ENCODE peak calls at places on chromosomes 5 and 9, in nine cellular contexts. I is hepatocyte, C is fibroblast of lung, X is mammary epithelial cell, E is body of pancreas, G is pancreas, R is tibial nerve, P is cardiac muscle cell, J is ascending aorta. L is an unnamed sample. For H3K4me1, the result is how much of the 10 kb centered on the place peaks cover.

GRCh38 chr5:149358294-149358651 is 427 bp downstream of the PCYOX1L start:
- DNase-seq in I (peak), C (no peak), X (no peak), E (peak), G (peak), R (peak), P (peak), J (no peak), L (no peak)

GRCh38 chr5:153831976-153832375 is 206.7 kb downstream of the FAM114A2 start:
- DNase-seq in I (peak), C (peak), X (no peak), E (no peak), G (no peak), R (no peak), P (peak), J (no peak), L (no peak)

GRCh38 chr5:151084363-151084762 is 3.5 kb upstream of the TNIP1 start:
- DNase-seq in I (no peak), C (no peak), X (no peak), E (no peak), G (no peak), R (no peak), P (peak), J (no peak), L (no peak)

GRCh38 chr5:23446436-23446835 is 61.0 kb upstream of the PRDM9 start:
- DNase-seq in I (peak), C (peak), X (no peak), E (no peak), G (no peak), R (no peak), P (peak), J (no peak), L (no peak)

GRCh38 chr5:143600396-143601075 is 197.1 kb upstream of the NR3C1 start:
- DNase-seq in I (peak), C (peak), X (no peak), E (no peak), G (no peak), R (no peak), P (peak), J (no peak), L (no peak)

GRCh38 chr5:142716963-142717362 is 31.1 kb upstream of the FGF1 start:
- DNase-seq in I (peak), C (peak), X (peak), E (peak), G (peak), R (no peak), P (peak), J (peak), L (peak)

GRCh38 chr9:124291801-124292396 is 34.1 kb downstream of the NEK6 start:
- DNase-seq in I (no peak), C (no peak), X (no peak), E (no peak), G (no peak), R (no peak), P (no peak), J (peak), L (no peak)

GRCh38 chr5:59483971-59484472 is 409.5 kb downstream of the PDE4D start:
- DNase-seq in I (no peak), C (no peak), X (peak), E (no peak), G (no peak), R (no peak), P (no peak), J (no peak), L (no peak)

GRCh38 chr9:36306481-36307306 is 48.4 kb upstream of the GNE start:
- DNase-seq in I (no peak), C (peak), X (peak), E (no peak), G (no peak), R (no peak), P (peak), J (no peak), L (no peak)

GRCh38 chr9:108125541-108125940 is 636.0 kb upstream of the KLF4 start:
- DNase-seq in I (no peak), C (no peak), X (no peak), E (no peak), G (no peak), R (no peak), P (no peak), J (no peak), L (no peak)

GRCh38 chr5:111942661-111943401 is 185.8 kb upstream of the NREP start:
- DNase-seq in I (no peak), C (no peak), X (no peak), E (no peak), G (no peak), R (no peak), P (no peak), J (no peak), L (no peak)

GRCh38 chr5:136052692-136053335 is 24.0 kb downstream of the TGFBI start:
- DNase-seq in I (no peak), C (no peak), X (no peak), E (no peak), G (no peak), R (no peak), P (no peak), J (no peak), L (no peak)
- H3K4me1 ChIP-seq in I (under half), C (under half), X (under half), E (under half), G (under half), R (under half), P (under half), J (under half), L (under half)

DNA sequence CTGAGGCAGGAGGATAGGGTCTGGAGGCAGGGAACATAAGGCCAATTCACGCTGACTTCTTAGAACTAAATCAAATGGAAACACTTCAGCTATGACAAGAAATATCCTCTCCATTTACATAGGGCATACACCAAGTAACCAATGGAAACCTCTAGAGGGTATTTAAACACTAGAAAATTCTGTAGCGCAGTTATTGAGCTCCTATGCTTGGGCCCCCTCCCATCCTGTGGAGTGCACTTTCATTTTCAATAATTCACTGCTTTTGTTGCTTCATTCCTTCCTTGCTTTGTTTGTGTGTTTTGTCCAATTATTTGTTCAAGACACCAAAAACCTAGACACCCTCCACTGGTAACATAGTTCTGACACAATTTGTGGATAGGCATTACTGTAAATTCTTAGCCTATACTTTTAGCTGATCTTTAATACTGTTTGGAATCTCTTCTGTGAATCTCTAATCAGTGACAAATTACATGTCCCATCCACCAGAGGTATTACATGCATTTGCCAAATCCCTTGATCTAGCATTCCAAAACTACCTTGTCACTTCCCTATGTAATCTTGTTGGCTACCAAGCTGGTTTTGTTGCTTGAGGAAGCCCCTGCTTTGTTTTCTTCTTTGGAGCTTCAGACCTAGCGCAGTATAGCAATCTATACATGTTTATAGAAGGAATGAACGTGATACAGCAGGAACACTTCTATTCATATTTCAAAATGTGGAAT is 61.6 kb downstream of the ST8SIA4 start:
- DNase-seq in I (no peak), C (no peak), X (no peak), E (no peak), G (no peak), R (no peak), P (no peak), J (no peak), L (no peak)
- H3K27ac ChIP-seq in I (no peak), C (no peak), X (no peak), E (no peak), G (no peak), R (peak), P (no peak), J (no peak), L (peak)

DNA sequence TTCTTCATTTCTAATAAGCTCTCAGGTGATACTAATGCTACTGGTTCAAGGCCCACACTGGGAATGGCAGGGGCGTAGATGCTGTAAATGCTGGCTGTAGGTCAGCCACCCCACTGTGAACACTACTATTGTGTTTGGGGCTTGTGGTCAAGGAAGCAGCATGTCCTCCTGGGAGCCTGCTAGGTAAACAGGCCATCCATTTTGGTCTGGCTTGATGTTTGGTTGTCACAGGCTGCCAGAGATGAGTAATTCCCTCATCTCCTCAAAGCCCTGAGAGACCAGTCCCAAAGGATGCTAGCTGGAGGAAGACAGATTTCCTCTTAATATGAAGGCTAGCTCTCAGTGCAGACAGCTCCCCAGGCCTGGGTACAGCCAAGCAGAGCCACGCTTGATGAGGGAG is 72.6 kb upstream of the MAP1B start:
- DNase-seq in I (no peak), C (no peak), X (no peak), E (no peak), G (no peak), R (no peak), P (no peak), J (no peak), L (no peak)
- H3K4me1 ChIP-seq in I (under half), C (under half), X (under half), E (under half), G (under half), R (under half), P (under half), J (under half), L (under half)

DNA sequence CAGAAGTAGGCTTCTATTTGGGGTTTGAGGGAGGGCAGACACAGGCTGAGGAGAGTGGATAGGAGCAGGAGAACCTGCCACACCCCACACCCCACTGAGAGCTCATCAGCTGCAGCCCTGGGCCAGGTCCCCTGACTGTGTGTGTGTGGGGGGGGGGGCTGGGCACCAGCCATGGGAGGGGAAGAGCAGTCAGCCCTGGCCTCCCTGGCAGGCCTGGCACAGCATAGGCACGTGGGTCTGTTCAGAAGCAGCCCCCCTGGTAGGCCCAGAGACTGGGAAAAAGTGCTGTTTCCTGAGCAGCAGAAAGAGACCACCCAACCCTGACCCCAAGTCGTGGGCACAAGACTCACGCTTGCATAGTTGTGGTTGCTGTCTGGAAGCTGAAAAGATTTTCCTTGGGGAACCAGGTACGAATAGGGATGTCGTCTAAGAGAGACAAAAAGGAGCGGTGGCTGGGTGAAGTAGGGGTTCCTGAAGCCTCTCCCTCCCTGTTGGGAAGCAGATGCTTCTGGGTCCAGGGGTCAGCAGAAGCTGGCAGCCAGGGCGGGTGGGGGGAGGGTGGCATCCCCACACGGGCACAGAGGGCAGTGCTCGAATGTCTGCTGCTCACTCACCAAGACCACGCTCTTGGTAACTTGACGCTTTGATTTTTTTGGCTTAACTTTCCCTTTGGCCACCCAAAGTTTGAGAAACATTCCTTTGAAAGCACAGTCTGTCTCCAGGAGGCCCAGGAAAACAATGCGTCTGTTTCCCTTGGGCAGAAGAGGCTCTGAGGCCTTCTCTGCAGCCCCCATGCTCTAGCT is 2.9 kb downstream of the NSMF start:
- DNase-seq in I (no peak), C (peak), X (no peak), E (no peak), G (peak), R (no peak), P (peak), J (peak), L (no peak)
- H3K27ac ChIP-seq in I (no peak), C (no peak), X (no peak), E (peak), G (no peak), R (peak), P (no peak), J (peak), L (no peak)

DNA sequence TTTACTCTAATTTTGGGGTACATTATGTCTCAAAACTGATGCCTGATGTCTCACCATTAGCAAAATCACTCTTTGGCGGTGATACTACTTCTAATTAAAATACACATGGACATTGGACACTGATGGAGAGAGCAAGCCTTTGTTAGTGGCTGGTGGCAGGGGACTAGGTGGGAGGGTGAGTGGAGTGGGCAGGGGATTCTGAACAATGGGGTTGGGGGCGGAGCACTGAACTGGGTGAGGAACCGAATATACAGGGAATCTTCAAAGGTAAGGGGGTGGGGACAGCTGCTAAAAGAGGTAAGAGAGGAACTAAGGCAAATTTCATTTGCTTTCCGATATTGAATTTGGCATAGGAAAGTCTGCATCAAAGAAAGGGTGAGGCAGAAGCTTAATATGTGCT is 88.8 kb downstream of the CARTPT start:
- DNase-seq in I (no peak), C (no peak), X (no peak), E (no peak), G (no peak), R (no peak), P (no peak), J (no peak), L (no peak)
- H3K4me1 ChIP-seq in I (under half), C (under half), X (under half), E (under half), G (under half), R (under half), P (under half), J (under half), L (under half)

L was measured in breast epithelium.